ENCODE peak calls at places on chromosomes 6 and 20, in four cellular contexts. K, X, P and Q are unnamed samples.

GRCh38 chr6:8064638-8065518 is 689 bp upstream of the BLOC1S5 start:
- DNase-seq in K (no peak), X (no peak), P (no peak), Q (peak)

GRCh38 chr6:24960991-24961475 is 25.3 kb upstream of the RIPOR2 start:
- DNase-seq in K (no peak), X (no peak), P (no peak), Q (no peak)

GRCh38 chr6:117890172-117890571 is 16.9 kb upstream of the SLC35F1 start:
- DNase-seq in K (no peak), X (no peak), P (no peak), Q (no peak)

GRCh38 chr20:23340524-23340923 is 10.1 kb upstream of the NXT1 start:
- DNase-seq in K (no peak), X (no peak), P (peak), Q (peak)

GRCh38 chr20:36629719-36630340 is 16.2 kb downstream of the SLA2 start:
- DNase-seq in K (no peak), X (no peak), P (no peak), Q (no peak)

GRCh38 chr6:52594216-52594615 is 17.4 kb upstream of the TRAM2 start:
- DNase-seq in K (no peak), X (no peak), P (no peak), Q (no peak)

GRCh38 chr6:154653385-154653784 is 79.8 kb upstream of the SCAF8 start:
- DNase-seq in K (no peak), X (no peak), P (no peak), Q (no peak)

GRCh38 chr20:18092890-18093289 is 35.2 kb upstream of the OVOL2 start:
- DNase-seq in K (no peak), X (no peak), P (peak), Q (no peak)

GRCh38 chr6:32666420-32667300 is at the start of gene HLA-DQB1:
- DNase-seq in K (no peak), X (peak), P (no peak), Q (peak)

GRCh38 chr6:27825025-27825823 is 87.0 kb downstream of the OR2B2 start:
- DNase-seq in K (no peak), X (no peak), P (no peak), Q (no peak)

GRCh38 chr6:135820340-135820739 is 31.2 kb upstream of the PDE7B start:
- DNase-seq in K (no peak), X (no peak), P (no peak), Q (no peak)

GRCh38 chr6:45589367-45589766 is 211.6 kb upstream of the SUPT3H start:
- DNase-seq in K (no peak), X (no peak), P (no peak), Q (no peak)

GRCh38 chr6:110537208-110538123 is 61.1 kb upstream of the SLC22A16 start:
- DNase-seq in K (no peak), X (no peak), P (no peak), Q (peak)

GRCh38 chr6:32954983-32955802 is 2.3 kb upstream of the HLA-DMA start:
- DNase-seq in K (no peak), X (no peak), P (peak), Q (peak)

GRCh38 chr6:76861403-76861802 is 601.9 kb downstream of the HTR1B start:
- DNase-seq in K (no peak), X (no peak), P (no peak), Q (peak)

GRCh38 chr20:35369804-35370203 is 42.0 kb downstream of the UQCC1 start:
- DNase-seq in K (no peak), X (no peak), P (no peak), Q (peak)

GRCh38 chr6:98672681-98673475 is 161.5 kb upstream of the POU3F2 start:
- DNase-seq in K (no peak), X (no peak), P (no peak), Q (no peak)

GRCh38 chr6:162964703-162965140 is 236.9 kb downstream of the PACRG start:
- DNase-seq in K (no peak), X (no peak), P (no peak), Q (no peak)

GRCh38 chr6:169975286-169975685 is 223.9 kb downstream of the ERMARD start:
- DNase-seq in K (no peak), X (no peak), P (no peak), Q (no peak)

GRCh38 chr20:46757754-46758678 is 48.6 kb downstream of the SLC2A10 start:
- DNase-seq in K (no peak), X (peak), P (peak), Q (peak)

GRCh38 chr20:53683506-53683905 is 89.9 kb upstream of the ZNF217 start:
- DNase-seq in K (no peak), X (no peak), P (no peak), Q (no peak)

GRCh38 chr6:5996701-5997419 is 9.9 kb downstream of the NRN1 start:
- DNase-seq in K (no peak), X (no peak), P (no peak), Q (no peak)

GRCh38 chr6:152233547-152234320 is 403.4 kb downstream of the SYNE1 start:
- DNase-seq in K (no peak), X (no peak), P (no peak), Q (no peak)

GRCh38 chr6:45488884-45489283 is 111.2 kb upstream of the SUPT3H start:
- DNase-seq in K (no peak), X (no peak), P (no peak), Q (no peak)

GRCh38 chr20:8860011-8860495 is 208.8 kb upstream of the PLCB4 start:
- DNase-seq in K (no peak), X (no peak), P (no peak), Q (no peak)

GRCh38 chr6:152566040-152566875 is 70.9 kb downstream of the SYNE1 start:
- DNase-seq in K (no peak), X (no peak), P (no peak), Q (no peak)

GRCh38 chr6:148776321-148776966 is 29.6 kb downstream of the UST start:
- DNase-seq in K (no peak), X (no peak), P (no peak), Q (no peak)

GRCh38 chr20:33663161-33664084 is 1.3 kb downstream of the C20orf144 start:
- DNase-seq in K (no peak), X (no peak), P (peak), Q (peak)

GRCh38 chr6:42131531-42131930 is 10.9 kb downstream of the C6orf132 start:
- DNase-seq in K (no peak), X (no peak), P (no peak), Q (no peak)

GRCh38 chr6:118394106-118394505 is 154.0 kb upstream of the PLN start:
- DNase-seq in K (no peak), X (no peak), P (no peak), Q (no peak)

GRCh38 chr6:12324096-12324495 is 33.9 kb downstream of the EDN1 start:
- DNase-seq in K (no peak), X (no peak), P (no peak), Q (peak)

GRCh38 chr6:12325872-12326271 is 35.7 kb downstream of the EDN1 start:
- DNase-seq in K (no peak), X (no peak), P (no peak), Q (no peak)

GRCh38 chr6:12328701-12329100 is 38.5 kb downstream of the EDN1 start:
- DNase-seq in K (no peak), X (no peak), P (no peak), Q (no peak)

GRCh38 chr6:12324741-12325140 is 34.6 kb downstream of the EDN1 start:
- DNase-seq in K (peak), X (no peak), P (no peak), Q (peak)

DNA sequence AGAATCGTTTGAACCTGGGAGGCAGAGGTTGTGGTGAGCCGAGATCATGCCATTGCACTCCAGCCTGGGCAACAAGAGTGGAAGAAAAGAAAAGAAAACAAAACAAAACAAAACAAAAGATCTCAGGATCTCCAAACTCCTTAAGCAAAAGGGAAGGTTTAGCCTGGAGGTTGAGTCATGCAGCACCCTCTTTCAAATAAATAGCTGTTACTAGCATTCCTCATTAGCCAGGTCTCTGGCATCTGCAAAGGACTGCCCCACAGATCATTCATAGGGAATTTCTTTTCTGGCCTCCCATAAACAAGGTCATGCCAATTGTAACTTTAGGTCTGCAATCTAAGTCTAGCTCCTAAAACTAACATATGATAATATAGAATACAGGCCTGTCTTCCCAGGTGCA is 37.2 kb downstream of the EDN1 start:
- DNase-seq in K (no peak), X (no peak), P (no peak), Q (no peak)
- TF ChIP-seq KDM1A in K (no peak), X (no peak), P (no peak), Q (no peak)

DNA sequence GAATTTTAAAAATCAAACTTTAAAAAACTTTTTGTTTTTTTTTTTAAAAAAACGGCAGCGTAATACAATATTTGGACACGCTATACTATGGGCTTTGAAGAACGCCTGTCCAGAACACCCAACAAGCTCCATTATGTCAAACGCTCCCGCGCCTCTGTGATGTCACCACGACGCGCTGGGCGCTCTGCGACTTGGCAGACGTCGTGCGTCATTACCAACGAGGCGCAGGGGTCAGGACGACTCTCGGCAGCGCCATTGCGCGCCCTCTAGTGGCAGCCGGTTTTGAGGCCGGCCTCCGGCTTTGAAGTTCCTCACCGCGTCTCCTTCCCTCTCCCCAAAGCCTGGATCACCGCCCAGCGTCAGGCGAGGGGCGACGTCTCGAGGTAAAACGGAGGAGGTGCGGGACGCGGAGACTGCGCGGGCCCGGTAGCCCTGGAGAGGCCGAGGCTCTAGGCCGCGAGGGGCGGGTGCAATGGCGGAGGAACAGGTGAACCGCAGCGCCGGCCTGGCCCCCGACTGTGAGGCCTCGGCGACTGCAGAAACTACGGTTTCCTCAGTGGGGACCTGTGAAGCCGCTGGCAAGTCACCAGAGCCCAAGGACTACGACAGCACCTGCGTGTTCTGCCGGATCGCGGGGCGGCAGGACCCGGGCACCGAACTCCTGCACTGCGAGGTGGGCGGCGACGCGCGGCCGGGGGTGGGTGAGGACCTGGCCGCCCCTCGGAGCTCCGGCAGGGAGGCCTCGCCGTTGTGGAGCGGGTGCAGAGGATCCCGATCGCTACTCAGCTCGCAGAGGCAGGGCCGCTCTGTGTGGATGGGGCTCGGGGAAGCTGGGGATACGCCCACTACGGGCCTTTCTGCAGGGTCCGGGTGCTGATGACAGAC is at the start of gene HINT3:
- DNase-seq in K (peak), X (peak), P (peak), Q (peak)
- TF ChIP-seq EP300 in K (peak), X (no peak), P (peak), Q (peak)

DNA sequence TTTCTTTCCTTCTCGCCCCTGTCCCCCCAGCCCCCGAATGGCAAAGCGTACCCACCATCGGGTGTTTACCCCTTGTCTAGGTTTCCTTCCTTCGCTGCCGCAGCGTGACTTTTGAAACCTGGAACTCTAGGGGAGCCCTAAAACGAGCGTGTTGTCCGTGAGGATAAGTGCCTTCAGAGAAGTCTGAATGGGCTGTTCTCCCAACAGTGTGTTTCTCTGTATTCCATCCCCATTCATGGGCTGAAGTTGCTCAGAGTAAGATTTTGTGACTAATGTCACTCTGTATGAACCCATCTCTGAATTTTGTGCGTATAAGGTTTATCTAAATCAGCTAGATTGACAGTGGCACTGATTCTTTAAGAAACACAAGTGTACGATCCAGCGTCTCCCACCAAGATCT is 949 bp downstream of the MACROD2 start:
- DNase-seq in K (no peak), X (no peak), P (no peak), Q (no peak)
- TF ChIP-seq EZH2 in K (no peak), X (no peak), P (no peak), Q (peak)

GRCh38 chr6:31465718-31466117 is 32.2 kb upstream of the MICB start:
- DNase-seq in K (no peak), X (no peak), P (no peak), Q (no peak)

GRCh38 chr6:31464252-31465184 is 33.4 kb upstream of the MICB start:
- DNase-seq in K (no peak), X (no peak), P (no peak), Q (no peak)

GRCh38 chr6:31462964-31463940 is 34.7 kb upstream of the MICB start:
- DNase-seq in K (peak), X (peak), P (peak), Q (peak)

GRCh38 chr6:31466466-31466865 is 31.5 kb upstream of the MICB start:
- DNase-seq in K (no peak), X (no peak), P (no peak), Q (no peak)

DNA sequence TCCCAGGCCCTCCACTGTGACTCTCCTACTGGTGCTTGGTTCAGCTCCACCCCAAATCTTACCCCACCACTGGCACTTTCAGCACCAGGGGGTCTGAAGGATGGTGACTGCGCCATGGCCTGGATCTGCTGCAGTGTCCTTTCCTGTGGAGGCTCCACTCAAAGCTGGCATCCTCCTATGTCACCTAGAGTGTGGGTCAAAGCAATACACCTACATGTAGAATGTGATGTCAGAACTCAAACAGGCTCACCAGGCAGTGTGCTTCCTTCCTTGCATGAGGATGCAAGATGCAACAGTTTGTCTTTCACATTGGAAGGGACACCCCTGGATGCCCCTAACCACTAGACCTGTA is 32.8 kb upstream of the MICB start:
- DNase-seq in K (no peak), X (no peak), P (no peak), Q (no peak)
- TF ChIP-seq KDM1A in K (no peak), X (no peak), P (no peak), Q (no peak)

GRCh38 chr6:37763413-37763812 is 56.1 kb upstream of the ZFAND3 start:
- DNase-seq in K (no peak), X (no peak), P (no peak), Q (no peak)
- TF ChIP-seq EP300 in K (no peak), X (no peak), P (no peak), Q (no peak)

GRCh38 chr6:107989166-107990094 is 31.4 kb upstream of the SEC63 start:
- DNase-seq in K (no peak), X (no peak), P (peak), Q (no peak)

GRCh38 chr6:107987805-107988204 is 29.8 kb upstream of the SEC63 start:
- DNase-seq in K (no peak), X (no peak), P (no peak), Q (no peak)

GRCh38 chr6:107988570-107988969 is 30.6 kb upstream of the SEC63 start:
- DNase-seq in K (no peak), X (no peak), P (no peak), Q (no peak)

GRCh38 chr6:107991061-107991460 is 33.1 kb upstream of the SEC63 start:
- DNase-seq in K (no peak), X (no peak), P (no peak), Q (no peak)

GRCh38 chr6:107991939-107992560 is 34.0 kb upstream of the SEC63 start:
- DNase-seq in K (no peak), X (no peak), P (no peak), Q (no peak)
- TF ChIP-seq EZH2 in K (no peak), X (no peak), P (no peak), Q (no peak)

GRCh38 chr6:63804381-63804956 is 168.9 kb downstream of the PHF3 start:
- DNase-seq in K (no peak), X (no peak), P (no peak), Q (no peak)
- TF ChIP-seq KDM1A in K (no peak), X (no peak), P (no peak), Q (no peak)